ENCODE peak calls at places on chromosomes 6 and 20, in five cellular contexts. One of them, this sample, is unnamed.

GRCh38 chr20:31537859-31538245 is 23.6 kb downstream of the HM13 start:
- DNase-seq in NCI-H2029: no peak
- DNase-seq in NCI-H226: no peak
- DNase-seq in G401: no peak
- DNase-seq in stimulated activated CD8-positive, alpha-beta memory T cell treated with anti-CD3 and anti-CD28 coated beads, Interleukin-4, amount 100 ng/mL, for 48 hours: no peak
- DNase-seq in this sample: no peak

GRCh38 chr6:135675862-135676261 is 175.6 kb upstream of the PDE7B start:
- DNase-seq in stimulated activated CD8-positive, alpha-beta memory T cell treated with anti-CD3 and anti-CD28 coated beads, Interleukin-4, amount 100 ng/mL, for 48 hours: no peak
- DNase-seq in NCI-H2029: no peak
- DNase-seq in NCI-H226: peak; percentile 31
- DNase-seq in G401: no peak
- DNase-seq in this sample: no peak

GRCh38 chr6:143399176-143399575 is 51.3 kb downstream of the ADAT2 start:
- DNase-seq in NCI-H2029: no peak
- DNase-seq in G401: no peak
- DNase-seq in stimulated activated CD8-positive, alpha-beta memory T cell treated with anti-CD3 and anti-CD28 coated beads, Interleukin-4, amount 100 ng/mL, for 48 hours: no peak
- DNase-seq in NCI-H226: no peak
- DNase-seq in this sample: no peak

GRCh38 chr6:16684896-16685554 is 76.2 kb downstream of the ATXN1 start:
- DNase-seq in stimulated activated CD8-positive, alpha-beta memory T cell treated with anti-CD3 and anti-CD28 coated beads, Interleukin-4, amount 100 ng/mL, for 48 hours: peak; percentile 90
- DNase-seq in NCI-H2029: no peak
- DNase-seq in G401: no peak
- DNase-seq in NCI-H226: peak; percentile 64
- DNase-seq in this sample: no peak

GRCh38 chr20:64131406-64131805 is 24.0 kb upstream of the NPBWR2 start:
- DNase-seq in NCI-H226: no peak
- DNase-seq in NCI-H2029: peak; percentile 50
- DNase-seq in G401: peak; percentile 77
- DNase-seq in stimulated activated CD8-positive, alpha-beta memory T cell treated with anti-CD3 and anti-CD28 coated beads, Interleukin-4, amount 100 ng/mL, for 48 hours: no peak
- DNase-seq in this sample: peak; percentile 40

GRCh38 chr20:1467355-1468116 is 887 bp upstream of the NSFL1C start:
- DNase-seq in NCI-H2029: no peak
- DNase-seq in stimulated activated CD8-positive, alpha-beta memory T cell treated with anti-CD3 and anti-CD28 coated beads, Interleukin-4, amount 100 ng/mL, for 48 hours: no peak
- DNase-seq in G401: peak; percentile 1
- DNase-seq in NCI-H226: no peak
- DNase-seq in this sample: no peak

GRCh38 chr20:2010533-2010932 is 16.7 kb upstream of the PDYN start:
- DNase-seq in NCI-H226: no peak
- DNase-seq in stimulated activated CD8-positive, alpha-beta memory T cell treated with anti-CD3 and anti-CD28 coated beads, Interleukin-4, amount 100 ng/mL, for 48 hours: no peak
- DNase-seq in G401: no peak
- DNase-seq in NCI-H2029: no peak
- DNase-seq in this sample: no peak

GRCh38 chr6:109397020-109397419 is 14.8 kb upstream of the CD164 start:
- DNase-seq in G401: no peak
- DNase-seq in stimulated activated CD8-positive, alpha-beta memory T cell treated with anti-CD3 and anti-CD28 coated beads, Interleukin-4, amount 100 ng/mL, for 48 hours: no peak
- DNase-seq in NCI-H226: no peak
- DNase-seq in NCI-H2029: no peak
- DNase-seq in this sample: no peak

GRCh38 chr6:155678361-155678760 is 222.7 kb upstream of the NOX3 start:
- DNase-seq in NCI-H2029: no peak
- DNase-seq in NCI-H226: no peak
- DNase-seq in G401: no peak
- DNase-seq in stimulated activated CD8-positive, alpha-beta memory T cell treated with anti-CD3 and anti-CD28 coated beads, Interleukin-4, amount 100 ng/mL, for 48 hours: no peak
- DNase-seq in this sample: no peak

GRCh38 chr20:23022849-23023248 is 12.3 kb upstream of the SSTR4 start:
- DNase-seq in stimulated activated CD8-positive, alpha-beta memory T cell treated with anti-CD3 and anti-CD28 coated beads, Interleukin-4, amount 100 ng/mL, for 48 hours: no peak
- DNase-seq in NCI-H2029: no peak
- DNase-seq in NCI-H226: peak; percentile 43
- DNase-seq in G401: no peak
- DNase-seq in this sample: no peak

GRCh38 chr6:83310046-83310445 is 116.9 kb downstream of the RWDD2A start:
- DNase-seq in G401: no peak
- DNase-seq in NCI-H2029: no peak
- DNase-seq in stimulated activated CD8-positive, alpha-beta memory T cell treated with anti-CD3 and anti-CD28 coated beads, Interleukin-4, amount 100 ng/mL, for 48 hours: no peak
- DNase-seq in NCI-H226: no peak
- DNase-seq in this sample: no peak

GRCh38 chr20:14721926-14722325 is 384.5 kb upstream of the FLRT3 start:
- DNase-seq in stimulated activated CD8-positive, alpha-beta memory T cell treated with anti-CD3 and anti-CD28 coated beads, Interleukin-4, amount 100 ng/mL, for 48 hours: no peak
- DNase-seq in G401: no peak
- DNase-seq in NCI-H2029: no peak
- DNase-seq in NCI-H226: no peak
- DNase-seq in this sample: no peak

GRCh38 chr20:13348301-13349239 is 127.5 kb downstream of the ISM1 start:
- DNase-seq in G401: no peak
- DNase-seq in NCI-H226: no peak
- DNase-seq in stimulated activated CD8-positive, alpha-beta memory T cell treated with anti-CD3 and anti-CD28 coated beads, Interleukin-4, amount 100 ng/mL, for 48 hours: no peak
- DNase-seq in NCI-H2029: no peak
- DNase-seq in this sample: no peak

GRCh38 chr20:53238121-53238660 is 266.0 kb downstream of the TSHZ2 start:
- DNase-seq in NCI-H226: no peak
- DNase-seq in stimulated activated CD8-positive, alpha-beta memory T cell treated with anti-CD3 and anti-CD28 coated beads, Interleukin-4, amount 100 ng/mL, for 48 hours: no peak
- DNase-seq in G401: no peak
- DNase-seq in NCI-H2029: no peak
- DNase-seq in this sample: no peak

GRCh38 chr6:41315943-41316342 is 19.5 kb upstream of the NCR2 start:
- DNase-seq in stimulated activated CD8-positive, alpha-beta memory T cell treated with anti-CD3 and anti-CD28 coated beads, Interleukin-4, amount 100 ng/mL, for 48 hours: no peak
- DNase-seq in NCI-H2029: no peak
- DNase-seq in NCI-H226: no peak
- DNase-seq in G401: no peak
- DNase-seq in this sample: no peak

GRCh38 chr6:140812636-140813035 is 1320.1 kb upstream of the GJE1 start:
- DNase-seq in G401: no peak
- DNase-seq in NCI-H226: no peak
- DNase-seq in stimulated activated CD8-positive, alpha-beta memory T cell treated with anti-CD3 and anti-CD28 coated beads, Interleukin-4, amount 100 ng/mL, for 48 hours: no peak
- DNase-seq in NCI-H2029: no peak
- DNase-seq in this sample: no peak

GRCh38 chr6:79538481-79538971 is 1.3 kb upstream of the LCA5 start:
- DNase-seq in NCI-H2029: no peak
- DNase-seq in stimulated activated CD8-positive, alpha-beta memory T cell treated with anti-CD3 and anti-CD28 coated beads, Interleukin-4, amount 100 ng/mL, for 48 hours: no peak
- DNase-seq in NCI-H226: no peak
- DNase-seq in G401: peak; percentile 73
- DNase-seq in this sample: peak; percentile 19

GRCh38 chr20:13082366-13082765 is 73.6 kb downstream of the SPTLC3 start:
- DNase-seq in NCI-H226: no peak
- DNase-seq in stimulated activated CD8-positive, alpha-beta memory T cell treated with anti-CD3 and anti-CD28 coated beads, Interleukin-4, amount 100 ng/mL, for 48 hours: no peak
- DNase-seq in G401: no peak
- DNase-seq in NCI-H2029: no peak
- DNase-seq in this sample: no peak

GRCh38 chr6:27839303-27840081 is 72.7 kb downstream of the OR2B2 start:
- DNase-seq in G401: no peak
- DNase-seq in NCI-H2029: no peak
- DNase-seq in stimulated activated CD8-positive, alpha-beta memory T cell treated with anti-CD3 and anti-CD28 coated beads, Interleukin-4, amount 100 ng/mL, for 48 hours: no peak
- DNase-seq in NCI-H226: peak; percentile 79
- DNase-seq in this sample: peak; percentile 11

GRCh38 chr6:3612341-3613041 is 139.0 kb downstream of the PXDC1 start:
- DNase-seq in G401: no peak
- DNase-seq in stimulated activated CD8-positive, alpha-beta memory T cell treated with anti-CD3 and anti-CD28 coated beads, Interleukin-4, amount 100 ng/mL, for 48 hours: no peak
- DNase-seq in NCI-H226: peak; percentile 92
- DNase-seq in NCI-H2029: no peak
- DNase-seq in this sample: peak; percentile 55

This sample was measured in NCI-H774.